ENCODE peak calls at places on chromosomes 5 and 9, in seven cellular contexts. W, X, O, U, I, T and A are unnamed samples. For H3K9me3, the result is how much of the 10 kb centered on the place peaks cover.

GRCh38 chr5:154603978-154604679 is 126.1 kb upstream of the HAND1 start:
- DNase-seq in W (no peak), X (no peak), O (no peak), U (no peak), I (peak), T (no peak), A (peak)

GRCh38 chr5:179243333-179243732 is 101.9 kb downstream of the ADAMTS2 start:
- DNase-seq in W (no peak), X (no peak), O (no peak), U (no peak), I (peak), T (no peak), A (peak)

GRCh38 chr9:12980482-12980881 is 205.7 kb downstream of the LURAP1L start:
- DNase-seq in W (no peak), X (no peak), O (no peak), U (no peak), I (no peak), T (no peak), A (no peak)

GRCh38 chr5:179825655-179826182 is 5.0 kb downstream of the SQSTM1 start:
- DNase-seq in W (peak), X (no peak), O (no peak), U (no peak), I (no peak), T (no peak), A (no peak)

GRCh38 chr5:79963261-79963977 is 27.6 kb downstream of the MTX3 start:
- DNase-seq in W (no peak), X (no peak), O (no peak), U (no peak), I (no peak), T (no peak), A (no peak)

GRCh38 chr5:132474881-132475511 is 15.6 kb downstream of the IRF1 start:
- DNase-seq in W (no peak), X (no peak), O (no peak), U (peak), I (no peak), T (no peak), A (peak)

GRCh38 chr9:76413658-76414057 is 19.4 kb upstream of the RFK start:
- DNase-seq in W (no peak), X (no peak), O (no peak), U (no peak), I (no peak), T (no peak), A (no peak)

GRCh38 chr5:123500476-123500875 is 11.5 kb upstream of the CSNK1G3 start:
- DNase-seq in W (no peak), X (no peak), O (no peak), U (no peak), I (no peak), T (no peak), A (no peak)

GRCh38 chr5:92704590-92704989 is 876.4 kb downstream of the NR2F1-AS1 start:
- DNase-seq in W (no peak), X (no peak), O (no peak), U (no peak), I (no peak), T (no peak), A (peak)

GRCh38 chr9:104876587-104876986 is 51.4 kb downstream of the ABCA1 start:
- DNase-seq in W (no peak), X (no peak), O (no peak), U (no peak), I (no peak), T (no peak), A (no peak)

GRCh38 chr5:179226696-179227095 is 118.6 kb downstream of the ADAMTS2 start:
- DNase-seq in W (no peak), X (no peak), O (no peak), U (no peak), I (peak), T (no peak), A (no peak)

GRCh38 chr9:23005061-23005690 is 558.6 kb downstream of the DMRTA1 start:
- DNase-seq in W (no peak), X (no peak), O (no peak), U (no peak), I (no peak), T (no peak), A (no peak)

GRCh38 chr9:73091909-73092308 is 59.8 kb upstream of the ANXA1 start:
- DNase-seq in W (no peak), X (no peak), O (no peak), U (no peak), I (no peak), T (no peak), A (no peak)

GRCh38 chr5:177507165-177507564 is 2.5 kb downstream of the DOK3 start:
- DNase-seq in W (peak), X (no peak), O (no peak), U (no peak), I (no peak), T (no peak), A (no peak)

GRCh38 chr5:180113660-180114303 is 42.2 kb upstream of the RNF130 start:
- DNase-seq in W (no peak), X (no peak), O (no peak), U (no peak), I (no peak), T (no peak), A (no peak)

GRCh38 chr5:90434116-90434714 is 24.7 kb upstream of the CETN3 start:
- DNase-seq in W (peak), X (no peak), O (peak), U (no peak), I (peak), T (peak), A (peak)

DNA sequence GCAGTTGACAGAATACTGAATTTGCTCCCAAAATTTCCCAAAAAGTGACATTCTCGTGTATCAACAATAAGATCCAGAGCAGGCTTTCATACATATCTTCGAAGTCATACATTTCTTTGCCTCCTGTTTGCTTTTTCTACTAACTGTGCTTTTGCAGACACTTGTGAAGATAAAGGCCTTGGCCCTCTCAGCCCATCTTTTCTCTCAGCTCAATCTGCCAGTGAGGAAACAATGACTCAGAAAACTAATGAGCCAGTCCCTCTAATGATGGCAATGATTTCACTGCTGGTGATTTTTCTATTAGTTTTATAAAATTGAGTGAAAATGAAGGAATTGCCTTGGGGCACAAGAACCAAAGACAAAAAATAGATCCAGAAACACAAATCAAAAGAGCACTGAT is 167.7 kb upstream of the PPP2R2B start:
- DNase-seq in W (no peak), X (no peak), O (no peak), U (no peak), I (no peak), T (no peak), A (no peak)
- H3K4me3 ChIP-seq in W (no peak), X (no peak), O (no peak), U (no peak), I (no peak), T (no peak), A (no peak)

GRCh38 chr5:40089269-40089668 is 590.4 kb upstream of the PTGER4 start:
- DNase-seq in W (no peak), X (no peak), O (no peak), U (no peak), I (no peak), T (no peak), A (peak)
- H3K9me3 ChIP-seq in W (half or more), X (under half), O (under half), U (under half), I (under half), T (under half), A (under half)

DNA sequence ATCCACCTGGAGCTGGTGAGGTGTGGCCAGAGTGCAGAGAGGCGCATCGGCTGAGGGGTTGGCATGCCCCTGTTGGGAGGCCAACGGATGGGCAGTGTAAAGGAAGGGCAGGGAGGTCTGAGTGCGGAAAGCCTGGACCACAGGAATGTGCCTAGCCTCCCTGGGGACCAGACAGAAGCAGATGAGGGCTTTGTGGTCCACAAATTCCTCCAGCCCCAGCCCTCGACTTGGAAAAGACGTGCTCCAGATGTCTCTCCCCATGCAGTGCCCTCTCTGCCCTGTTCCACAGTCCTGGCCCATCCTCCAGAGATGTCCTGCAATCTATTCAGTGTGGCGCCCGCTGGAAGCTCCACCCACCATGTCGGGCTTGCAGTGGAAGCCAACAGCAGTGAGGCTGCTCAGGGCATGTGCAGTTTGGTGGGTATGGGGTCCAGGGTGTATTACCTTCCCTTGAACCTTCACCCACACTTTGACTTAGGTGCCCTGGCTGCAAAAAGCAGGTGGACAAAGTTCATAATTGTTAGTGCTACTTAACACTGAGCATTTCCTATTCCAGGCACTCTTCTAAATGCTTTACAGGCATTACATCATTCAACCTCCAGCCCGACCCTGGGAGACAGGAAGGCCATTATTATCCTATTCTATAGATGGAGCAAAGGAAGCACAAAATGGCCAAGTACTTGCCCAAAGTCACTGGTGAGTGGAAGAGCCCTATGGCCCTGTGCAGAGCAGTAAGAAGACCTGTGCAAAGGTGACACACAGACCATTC is 120.2 kb upstream of the SLC25A48 start:
- DNase-seq in W (no peak), X (no peak), O (no peak), U (no peak), I (no peak), T (no peak), A (peak)
- H3K4me3 ChIP-seq in W (no peak), X (no peak), O (no peak), U (no peak), I (no peak), T (no peak), A (no peak)

GRCh38 chr9:40927260-40927631 is 201.2 kb downstream of the FOXD4L6 start:
- DNase-seq in W (no peak), X (no peak), O (no peak), U (no peak), I (no peak), T (no peak), A (no peak)
- H3K9me3 ChIP-seq in W (under half), X (half or more), O (half or more), U (half or more), I (half or more), T (under half), A (under half)